ENCODE peak calls at places on chromosomes 6 and 20, in seven cellular contexts. One of them, this sample, is unnamed.

GRCh38 chr20:23257848-23258746 is 92.5 kb upstream of the NXT1 start:
- DNase-seq in esophagus muscularis mucosa: peak; percentile 78
- DNase-seq in NCI-H446: no peak
- DNase-seq in HT-29: no peak
- DNase-seq in activated CD8-positive, alpha-beta memory T cell treated with anti-CD3 and anti-CD28 coated beads for 48 hours: no peak
- DNase-seq in RCC 7860: peak; percentile 76
- DNase-seq in T-helper 1 cell: no peak
- DNase-seq in this sample: no peak

GRCh38 chr20:20548527-20549266 is 163.7 kb downstream of the RALGAPA2 start:
- DNase-seq in esophagus muscularis mucosa: no peak
- DNase-seq in NCI-H446: no peak
- DNase-seq in HT-29: peak; percentile 70
- DNase-seq in activated CD8-positive, alpha-beta memory T cell treated with anti-CD3 and anti-CD28 coated beads for 48 hours: no peak
- DNase-seq in RCC 7860: no peak
- DNase-seq in T-helper 1 cell: no peak
- DNase-seq in this sample: no peak

GRCh38 chr6:138454976-138455706 is 44.2 kb downstream of the NHSL1 start:
- DNase-seq in esophagus muscularis mucosa: no peak
- DNase-seq in NCI-H446: no peak
- DNase-seq in HT-29: no peak
- DNase-seq in activated CD8-positive, alpha-beta memory T cell treated with anti-CD3 and anti-CD28 coated beads for 48 hours: no peak
- DNase-seq in RCC 7860: no peak
- DNase-seq in T-helper 1 cell: peak; percentile 55
- DNase-seq in this sample: no peak

GRCh38 chr6:56682580-56682979 is 39.9 kb upstream of the DST start:
- DNase-seq in esophagus muscularis mucosa: no peak
- DNase-seq in NCI-H446: no peak
- DNase-seq in HT-29: no peak
- DNase-seq in activated CD8-positive, alpha-beta memory T cell treated with anti-CD3 and anti-CD28 coated beads for 48 hours: no peak
- DNase-seq in RCC 7860: no peak
- DNase-seq in T-helper 1 cell: no peak
- DNase-seq in this sample: no peak

GRCh38 chr6:20633566-20634340 is 99.5 kb downstream of the CDKAL1 start:
- DNase-seq in esophagus muscularis mucosa: no peak
- DNase-seq in NCI-H446: no peak
- DNase-seq in HT-29: no peak
- DNase-seq in activated CD8-positive, alpha-beta memory T cell treated with anti-CD3 and anti-CD28 coated beads for 48 hours: no peak
- DNase-seq in RCC 7860: no peak
- DNase-seq in T-helper 1 cell: no peak
- DNase-seq in this sample: no peak

GRCh38 chr20:1897486-1897885 is 2.3 kb downstream of the SIRPA start:
- DNase-seq in esophagus muscularis mucosa: no peak
- DNase-seq in NCI-H446: no peak
- DNase-seq in HT-29: no peak
- DNase-seq in activated CD8-positive, alpha-beta memory T cell treated with anti-CD3 and anti-CD28 coated beads for 48 hours: no peak
- DNase-seq in RCC 7860: no peak
- DNase-seq in T-helper 1 cell: no peak
- DNase-seq in this sample: peak; percentile 96

GRCh38 chr6:33906413-33906812 is 102.6 kb upstream of the MLN start:
- DNase-seq in esophagus muscularis mucosa: no peak
- DNase-seq in NCI-H446: no peak
- DNase-seq in HT-29: no peak
- DNase-seq in activated CD8-positive, alpha-beta memory T cell treated with anti-CD3 and anti-CD28 coated beads for 48 hours: no peak
- DNase-seq in RCC 7860: no peak
- DNase-seq in T-helper 1 cell: no peak
- DNase-seq in this sample: no peak

GRCh38 chr6:121335111-121336008 is 1.1 kb upstream of the TBC1D32 start:
- DNase-seq in esophagus muscularis mucosa: no peak
- DNase-seq in NCI-H446: no peak
- DNase-seq in HT-29: no peak
- DNase-seq in activated CD8-positive, alpha-beta memory T cell treated with anti-CD3 and anti-CD28 coated beads for 48 hours: no peak
- DNase-seq in RCC 7860: no peak
- DNase-seq in T-helper 1 cell: no peak
- DNase-seq in this sample: no peak

GRCh38 chr6:35876902-35877301 is 44.0 kb downstream of the SRPK1 start:
- DNase-seq in esophagus muscularis mucosa: no peak
- DNase-seq in NCI-H446: no peak
- DNase-seq in HT-29: no peak
- DNase-seq in activated CD8-positive, alpha-beta memory T cell treated with anti-CD3 and anti-CD28 coated beads for 48 hours: no peak
- DNase-seq in RCC 7860: no peak
- DNase-seq in T-helper 1 cell: no peak
- DNase-seq in this sample: peak; percentile 45

GRCh38 chr6:33192671-33193602 is 670 bp upstream of the COL11A2 start:
- DNase-seq in esophagus muscularis mucosa: no peak
- DNase-seq in NCI-H446: no peak
- DNase-seq in HT-29: no peak
- DNase-seq in activated CD8-positive, alpha-beta memory T cell treated with anti-CD3 and anti-CD28 coated beads for 48 hours: no peak
- DNase-seq in RCC 7860: no peak
- DNase-seq in T-helper 1 cell: peak; percentile 17
- DNase-seq in this sample: peak; percentile 64

GRCh38 chr6:168161371-168161750 is 82.3 kb upstream of the FRMD1 start:
- DNase-seq in esophagus muscularis mucosa: no peak
- DNase-seq in NCI-H446: no peak
- DNase-seq in HT-29: no peak
- DNase-seq in activated CD8-positive, alpha-beta memory T cell treated with anti-CD3 and anti-CD28 coated beads for 48 hours: no peak
- DNase-seq in RCC 7860: no peak
- DNase-seq in T-helper 1 cell: no peak
- DNase-seq in this sample: no peak